ENCODE peak calls at places on chromosome 13, in five cellular contexts. One of them, this sample, is unnamed.

GRCh38 chr13:60146491-60146890 is 17.2 kb downstream of the DIAPH3 start:
- DNase-seq in activated CD4-positive, alpha-beta T cell treated with anti-CD3 and anti-CD28 coated beads, Interleukin-2, amount 50 U/mL, for 1 hour: no peak
- DNase-seq in stimulated activated CD4-positive, alpha-beta T cell treated with anti-CD3 and anti-CD28 coated beads, Interleukin-2, amount 100 ng/mL, for 48 hours: no peak
- DNase-seq in AG09309: no peak
- DNase-seq in tibial artery: no peak
- DNase-seq in this sample: no peak

GRCh38 chr13:80338781-80339577 is 1.9 kb downstream of the SPRY2 start:
- DNase-seq in activated CD4-positive, alpha-beta T cell treated with anti-CD3 and anti-CD28 coated beads, Interleukin-2, amount 50 U/mL, for 1 hour: no peak
- DNase-seq in stimulated activated CD4-positive, alpha-beta T cell treated with anti-CD3 and anti-CD28 coated beads, Interleukin-2, amount 100 ng/mL, for 48 hours: peak; percentile 1
- DNase-seq in AG09309: peak; percentile 67
- DNase-seq in tibial artery: peak; percentile 83
- DNase-seq in this sample: peak; percentile 37

GRCh38 chr13:43441464-43441863 is 345.3 kb downstream of the ENOX1 start:
- DNase-seq in activated CD4-positive, alpha-beta T cell treated with anti-CD3 and anti-CD28 coated beads, Interleukin-2, amount 50 U/mL, for 1 hour: no peak
- DNase-seq in stimulated activated CD4-positive, alpha-beta T cell treated with anti-CD3 and anti-CD28 coated beads, Interleukin-2, amount 100 ng/mL, for 48 hours: no peak
- DNase-seq in AG09309: no peak
- DNase-seq in tibial artery: no peak
- DNase-seq in this sample: no peak

GRCh38 chr13:22120646-22121045 is 449.8 kb downstream of the FGF9 start:
- DNase-seq in activated CD4-positive, alpha-beta T cell treated with anti-CD3 and anti-CD28 coated beads, Interleukin-2, amount 50 U/mL, for 1 hour: no peak
- DNase-seq in stimulated activated CD4-positive, alpha-beta T cell treated with anti-CD3 and anti-CD28 coated beads, Interleukin-2, amount 100 ng/mL, for 48 hours: no peak
- DNase-seq in AG09309: no peak
- DNase-seq in tibial artery: no peak
- DNase-seq in this sample: no peak

GRCh38 chr13:26758496-26759155 is 2.0 kb downstream of the GPR12 start:
- DNase-seq in activated CD4-positive, alpha-beta T cell treated with anti-CD3 and anti-CD28 coated beads, Interleukin-2, amount 50 U/mL, for 1 hour: no peak
- DNase-seq in stimulated activated CD4-positive, alpha-beta T cell treated with anti-CD3 and anti-CD28 coated beads, Interleukin-2, amount 100 ng/mL, for 48 hours: no peak
- DNase-seq in AG09309: no peak
- DNase-seq in tibial artery: no peak
- DNase-seq in this sample: no peak

GRCh38 chr13:114154476-114154875 is 22.1 kb upstream of the RASA3 start:
- DNase-seq in activated CD4-positive, alpha-beta T cell treated with anti-CD3 and anti-CD28 coated beads, Interleukin-2, amount 50 U/mL, for 1 hour: no peak
- DNase-seq in stimulated activated CD4-positive, alpha-beta T cell treated with anti-CD3 and anti-CD28 coated beads, Interleukin-2, amount 100 ng/mL, for 48 hours: no peak
- DNase-seq in AG09309: no peak
- DNase-seq in tibial artery: no peak
- DNase-seq in this sample: no peak

GRCh38 chr13:21010621-21011020 is 50.8 kb downstream of the LATS2 start:
- DNase-seq in activated CD4-positive, alpha-beta T cell treated with anti-CD3 and anti-CD28 coated beads, Interleukin-2, amount 50 U/mL, for 1 hour: no peak
- DNase-seq in stimulated activated CD4-positive, alpha-beta T cell treated with anti-CD3 and anti-CD28 coated beads, Interleukin-2, amount 100 ng/mL, for 48 hours: no peak
- DNase-seq in AG09309: no peak
- DNase-seq in tibial artery: no peak
- DNase-seq in this sample: no peak

GRCh38 chr13:94967183-94968039 is 255.1 kb upstream of the SOX21 start:
- DNase-seq in activated CD4-positive, alpha-beta T cell treated with anti-CD3 and anti-CD28 coated beads, Interleukin-2, amount 50 U/mL, for 1 hour: no peak
- DNase-seq in stimulated activated CD4-positive, alpha-beta T cell treated with anti-CD3 and anti-CD28 coated beads, Interleukin-2, amount 100 ng/mL, for 48 hours: peak; percentile 5
- DNase-seq in AG09309: no peak
- DNase-seq in tibial artery: no peak
- DNase-seq in this sample: peak; percentile 49

GRCh38 chr13:67299072-67299635 is 69.0 kb upstream of the PCDH9 start:
- DNase-seq in activated CD4-positive, alpha-beta T cell treated with anti-CD3 and anti-CD28 coated beads, Interleukin-2, amount 50 U/mL, for 1 hour: no peak
- DNase-seq in stimulated activated CD4-positive, alpha-beta T cell treated with anti-CD3 and anti-CD28 coated beads, Interleukin-2, amount 100 ng/mL, for 48 hours: no peak
- DNase-seq in AG09309: peak; percentile 18
- DNase-seq in tibial artery: no peak
- DNase-seq in this sample: no peak

GRCh38 chr13:76889254-76889653 is 3.0 kb upstream of the KCTD12 start:
- DNase-seq in activated CD4-positive, alpha-beta T cell treated with anti-CD3 and anti-CD28 coated beads, Interleukin-2, amount 50 U/mL, for 1 hour: no peak
- DNase-seq in stimulated activated CD4-positive, alpha-beta T cell treated with anti-CD3 and anti-CD28 coated beads, Interleukin-2, amount 100 ng/mL, for 48 hours: no peak
- DNase-seq in AG09309: no peak
- DNase-seq in tibial artery: no peak
- DNase-seq in this sample: no peak

GRCh38 chr13:44303681-44304432 is 69.8 kb upstream of the SERP2 start:
- DNase-seq in activated CD4-positive, alpha-beta T cell treated with anti-CD3 and anti-CD28 coated beads, Interleukin-2, amount 50 U/mL, for 1 hour: no peak
- DNase-seq in stimulated activated CD4-positive, alpha-beta T cell treated with anti-CD3 and anti-CD28 coated beads, Interleukin-2, amount 100 ng/mL, for 48 hours: no peak
- DNase-seq in AG09309: no peak
- DNase-seq in tibial artery: peak; percentile 58
- DNase-seq in this sample: no peak

GRCh38 chr13:41492432-41493267 is 35.3 kb downstream of the RGCC start:
- DNase-seq in activated CD4-positive, alpha-beta T cell treated with anti-CD3 and anti-CD28 coated beads, Interleukin-2, amount 50 U/mL, for 1 hour: no peak
- DNase-seq in stimulated activated CD4-positive, alpha-beta T cell treated with anti-CD3 and anti-CD28 coated beads, Interleukin-2, amount 100 ng/mL, for 48 hours: no peak
- DNase-seq in AG09309: no peak
- DNase-seq in tibial artery: no peak
- DNase-seq in this sample: no peak

GRCh38 chr13:78787189-78787588 is 128.2 kb upstream of the OBI1 start:
- DNase-seq in activated CD4-positive, alpha-beta T cell treated with anti-CD3 and anti-CD28 coated beads, Interleukin-2, amount 50 U/mL, for 1 hour: no peak
- DNase-seq in stimulated activated CD4-positive, alpha-beta T cell treated with anti-CD3 and anti-CD28 coated beads, Interleukin-2, amount 100 ng/mL, for 48 hours: no peak
- DNase-seq in AG09309: no peak
- DNase-seq in tibial artery: no peak
- DNase-seq in this sample: no peak

GRCh38 chr13:80132741-80133601 is 208.0 kb downstream of the SPRY2 start:
- DNase-seq in activated CD4-positive, alpha-beta T cell treated with anti-CD3 and anti-CD28 coated beads, Interleukin-2, amount 50 U/mL, for 1 hour: no peak
- DNase-seq in stimulated activated CD4-positive, alpha-beta T cell treated with anti-CD3 and anti-CD28 coated beads, Interleukin-2, amount 100 ng/mL, for 48 hours: no peak
- DNase-seq in AG09309: no peak
- DNase-seq in tibial artery: peak; percentile 52
- DNase-seq in this sample: peak; percentile 83

GRCh38 chr13:106525865-106526264 is 9.6 kb downstream of the EFNB2 start:
- DNase-seq in activated CD4-positive, alpha-beta T cell treated with anti-CD3 and anti-CD28 coated beads, Interleukin-2, amount 50 U/mL, for 1 hour: no peak
- DNase-seq in stimulated activated CD4-positive, alpha-beta T cell treated with anti-CD3 and anti-CD28 coated beads, Interleukin-2, amount 100 ng/mL, for 48 hours: no peak
- DNase-seq in AG09309: no peak
- DNase-seq in tibial artery: no peak
- DNase-seq in this sample: no peak

GRCh38 chr13:98466634-98467236 is 110.2 kb downstream of the STK24 start:
- DNase-seq in activated CD4-positive, alpha-beta T cell treated with anti-CD3 and anti-CD28 coated beads, Interleukin-2, amount 50 U/mL, for 1 hour: peak; percentile 40
- DNase-seq in stimulated activated CD4-positive, alpha-beta T cell treated with anti-CD3 and anti-CD28 coated beads, Interleukin-2, amount 100 ng/mL, for 48 hours: peak; percentile 50
- DNase-seq in AG09309: no peak
- DNase-seq in tibial artery: no peak
- DNase-seq in this sample: no peak

GRCh38 chr13:102310691-102311432 is 91.0 kb downstream of the FGF14 start:
- DNase-seq in activated CD4-positive, alpha-beta T cell treated with anti-CD3 and anti-CD28 coated beads, Interleukin-2, amount 50 U/mL, for 1 hour: no peak
- DNase-seq in stimulated activated CD4-positive, alpha-beta T cell treated with anti-CD3 and anti-CD28 coated beads, Interleukin-2, amount 100 ng/mL, for 48 hours: no peak
- DNase-seq in AG09309: no peak
- DNase-seq in tibial artery: peak; percentile 79
- DNase-seq in this sample: no peak

GRCh38 chr13:59776924-59777690 is 386.6 kb downstream of the DIAPH3 start:
- DNase-seq in activated CD4-positive, alpha-beta T cell treated with anti-CD3 and anti-CD28 coated beads, Interleukin-2, amount 50 U/mL, for 1 hour: no peak
- DNase-seq in stimulated activated CD4-positive, alpha-beta T cell treated with anti-CD3 and anti-CD28 coated beads, Interleukin-2, amount 100 ng/mL, for 48 hours: no peak
- DNase-seq in AG09309: peak; percentile 41
- DNase-seq in tibial artery: no peak
- DNase-seq in this sample: no peak

GRCh38 chr13:45490068-45490467 is 25.3 kb downstream of the COG3 start:
- DNase-seq in activated CD4-positive, alpha-beta T cell treated with anti-CD3 and anti-CD28 coated beads, Interleukin-2, amount 50 U/mL, for 1 hour: peak; percentile 13
- DNase-seq in stimulated activated CD4-positive, alpha-beta T cell treated with anti-CD3 and anti-CD28 coated beads, Interleukin-2, amount 100 ng/mL, for 48 hours: no peak
- DNase-seq in AG09309: no peak
- DNase-seq in tibial artery: no peak
- DNase-seq in this sample: no peak

GRCh38 chr13:72120632-72121031 is 253.6 kb upstream of the DACH1 start:
- DNase-seq in activated CD4-positive, alpha-beta T cell treated with anti-CD3 and anti-CD28 coated beads, Interleukin-2, amount 50 U/mL, for 1 hour: no peak
- DNase-seq in stimulated activated CD4-positive, alpha-beta T cell treated with anti-CD3 and anti-CD28 coated beads, Interleukin-2, amount 100 ng/mL, for 48 hours: no peak
- DNase-seq in AG09309: no peak
- DNase-seq in tibial artery: no peak
- DNase-seq in this sample: no peak

GRCh38 chr13:106561551-106562170 is 6.3 kb downstream of the ARGLU1 start:
- DNase-seq in activated CD4-positive, alpha-beta T cell treated with anti-CD3 and anti-CD28 coated beads, Interleukin-2, amount 50 U/mL, for 1 hour: peak; percentile 20
- DNase-seq in stimulated activated CD4-positive, alpha-beta T cell treated with anti-CD3 and anti-CD28 coated beads, Interleukin-2, amount 100 ng/mL, for 48 hours: peak; percentile 41
- DNase-seq in AG09309: no peak
- DNase-seq in tibial artery: no peak
- DNase-seq in this sample: no peak

GRCh38 chr13:105552078-105552477 is 983.4 kb downstream of the EFNB2 start:
- DNase-seq in activated CD4-positive, alpha-beta T cell treated with anti-CD3 and anti-CD28 coated beads, Interleukin-2, amount 50 U/mL, for 1 hour: no peak
- DNase-seq in stimulated activated CD4-positive, alpha-beta T cell treated with anti-CD3 and anti-CD28 coated beads, Interleukin-2, amount 100 ng/mL, for 48 hours: no peak
- DNase-seq in AG09309: no peak
- DNase-seq in tibial artery: no peak
- DNase-seq in this sample: no peak

GRCh38 chr13:33219926-33220325 is 65.6 kb downstream of the STARD13 start:
- DNase-seq in activated CD4-positive, alpha-beta T cell treated with anti-CD3 and anti-CD28 coated beads, Interleukin-2, amount 50 U/mL, for 1 hour: no peak
- DNase-seq in stimulated activated CD4-positive, alpha-beta T cell treated with anti-CD3 and anti-CD28 coated beads, Interleukin-2, amount 100 ng/mL, for 48 hours: no peak
- DNase-seq in AG09309: no peak
- DNase-seq in tibial artery: no peak
- DNase-seq in this sample: no peak